ENCODE peak calls at places on chromosome 16, in six cellular contexts. N, T, E, V, G and M are unnamed samples.

GRCh38 chr16:24670623-24671454 is 58.6 kb upstream of the TNRC6A start:
- DNase-seq in N (peak; percentile 89), T (no peak), V (peak; percentile 55), E (peak; percentile 63), G (peak; percentile 84), M (no peak)

GRCh38 chr16:4987250-4987579 is 29.1 kb downstream of the SEC14L5 start:
- DNase-seq in T (no peak), G (no peak), N (no peak), E (no peak), V (no peak), M (no peak)

GRCh38 chr16:55678061-55678935 is 22.5 kb downstream of the SLC6A2 start:
- DNase-seq in E (no peak), T (no peak), V (no peak), N (no peak), G (no peak), M (no peak)

GRCh38 chr16:15572329-15573001 is 70.5 kb downstream of the MARF1 start:
- DNase-seq in N (peak; percentile 89), E (no peak), T (no peak), V (no peak), G (no peak), M (no peak)

GRCh38 chr16:73050115-73051099 is 2.5 kb upstream of the ZFHX3 start:
- DNase-seq in V (no peak), E (no peak), T (no peak), G (no peak), N (peak; percentile 64), M (no peak)

GRCh38 chr16:51815527-51815926 is 664.5 kb upstream of the SALL1 start:
- DNase-seq in G (no peak), E (no peak), N (peak; percentile 34), V (no peak), T (no peak), M (no peak)

GRCh38 chr16:77682586-77682985 is 39.7 kb upstream of the NUDT7 start:
- DNase-seq in T (no peak), E (no peak), N (no peak), G (no peak), V (no peak), M (no peak)

GRCh38 chr16:27204232-27204915 is 1.0 kb downstream of the KDM8 start:
- DNase-seq in G (no peak), V (no peak), T (no peak), E (no peak), N (no peak), M (no peak)

GRCh38 chr16:10988164-10988803 is 43.9 kb downstream of the CLEC16A start:
- DNase-seq in G (no peak), E (no peak), N (no peak), T (peak; percentile 12), V (no peak), M (no peak)

GRCh38 chr16:23670137-23670776 is 8.4 kb upstream of the PLK1 start:
- DNase-seq in N (peak; percentile 91), G (no peak), V (no peak), T (no peak), E (no peak), M (no peak)

GRCh38 chr16:66476328-66477027 is 49.4 kb downstream of the BEAN1 start:
- DNase-seq in N (no peak), V (no peak), G (no peak), E (no peak), T (peak; percentile 37), M (peak; percentile 59)

GRCh38 chr16:85476389-85476788 is 136.7 kb upstream of the GSE1 start:
- DNase-seq in E (no peak), T (no peak), N (no peak), G (no peak), V (no peak), M (no peak)

GRCh38 chr16:89201467-89202377 is 1.4 kb upstream of the SLC22A31 start:
- DNase-seq in G (peak; percentile 34), T (peak; percentile 80), V (peak; percentile 77), N (peak; percentile 66), E (peak; percentile 93), M (peak; percentile 79)

GRCh38 chr16:84517366-84517765 is 12.9 kb upstream of the MEAK7 start:
- DNase-seq in T (no peak), V (no peak), N (no peak), G (no peak), E (no peak), M (no peak)

GRCh38 chr16:57863434-57864160 is 61.3 kb upstream of the KIFC3 start:
- DNase-seq in N (peak; percentile 80), V (peak; percentile 41), T (no peak), G (peak; percentile 69), E (peak; percentile 71), M (peak; percentile 44)

GRCh38 chr16:72722552-72722951 is 325.4 kb downstream of the ZFHX3 start:
- DNase-seq in V (no peak), T (no peak), N (no peak), E (no peak), G (no peak), M (no peak)

GRCh38 chr16:20904507-20905079 is 4.0 kb downstream of the LYRM1 start:
- DNase-seq in V (no peak), G (no peak), T (no peak), E (no peak), N (peak; percentile 59), M (no peak)

GRCh38 chr16:88508868-88509748 is 56.0 kb downstream of the ZFPM1 start:
- DNase-seq in E (no peak), N (no peak), T (no peak), G (no peak), V (no peak), M (no peak)

DNA sequence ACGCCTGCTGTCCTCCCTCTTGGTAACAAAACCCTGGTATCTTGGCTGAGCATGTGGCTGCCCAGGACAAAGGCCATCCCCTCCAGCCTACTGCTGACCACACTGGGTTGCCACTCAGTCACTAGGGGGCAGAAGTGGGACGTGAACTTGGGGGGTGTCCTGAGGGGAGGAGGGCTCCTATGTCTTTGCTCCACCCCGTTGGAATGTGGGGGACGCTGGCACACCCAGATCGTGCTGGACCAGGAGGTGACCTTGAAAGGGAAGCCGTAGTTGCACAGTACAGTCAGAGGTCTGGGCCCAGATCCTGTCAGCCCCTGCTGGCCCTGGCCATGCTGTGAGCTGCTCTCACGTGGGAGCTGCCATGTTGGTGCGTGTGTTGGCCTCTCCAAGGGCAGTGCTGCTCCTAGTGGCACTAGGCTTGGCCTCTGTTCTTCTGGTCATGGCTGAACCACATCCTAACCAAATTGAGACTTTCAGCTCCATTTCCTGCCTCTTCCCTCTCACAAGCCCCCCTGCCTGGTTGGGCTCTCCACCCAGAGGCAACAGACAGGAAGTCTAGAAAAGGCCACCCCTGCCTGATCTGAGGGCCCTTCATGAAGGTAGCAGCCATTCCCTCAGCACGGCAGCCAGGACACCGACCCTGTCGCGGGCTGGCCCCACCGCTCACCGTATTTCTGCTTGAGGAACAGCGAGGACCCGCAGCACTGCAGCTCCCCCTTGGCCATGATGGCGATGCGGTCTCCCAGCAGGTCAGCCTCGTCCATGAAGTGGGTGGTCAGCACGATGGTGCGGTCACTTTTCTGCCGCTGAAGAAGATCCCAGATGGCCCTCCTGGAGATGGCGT is 29.0 kb upstream of the RNPS1 start:
- DNase-seq in E (peak; percentile 68), N (peak; percentile 14), T (no peak), G (no peak), V (no peak), M (no peak)
- TF ChIP-seq CTCF in E (peak; percentile 33), N (peak; percentile 32), T (no peak), G (peak; percentile 24), V (peak; percentile 49), M (peak; percentile 71)

GRCh38 chr16:74813109-74813641 is 38.6 kb upstream of the FA2H start:
- DNase-seq in G (peak; percentile 29), N (peak; percentile 65), V (peak; percentile 74), E (peak; percentile 91), T (peak; percentile 67), M (no peak)

GRCh38 chr16:74811911-74812310 is 37.3 kb upstream of the FA2H start:
- DNase-seq in G (no peak), N (no peak), V (no peak), E (no peak), T (no peak), M (no peak)

GRCh38 chr16:74817851-74818250 is 43.2 kb upstream of the FA2H start:
- DNase-seq in T (no peak), E (no peak), G (no peak), N (no peak), V (no peak), M (no peak)
- TF ChIP-seq CTCF in T (no peak), E (no peak), G (no peak), N (no peak), V (no peak), M (no peak)

GRCh38 chr16:86816930-86817625 is 238.7 kb downstream of the FOXL1 start:
- DNase-seq in T (no peak), E (no peak), G (no peak), V (no peak), N (no peak), M (no peak)

GRCh38 chr16:86821933-86822332 is 243.6 kb downstream of the FOXL1 start:
- DNase-seq in T (no peak), E (no peak), G (no peak), N (no peak), V (no peak), M (no peak)

GRCh38 chr16:86818701-86819522 is 240.6 kb downstream of the FOXL1 start:
- DNase-seq in E (no peak), V (no peak), G (no peak), N (no peak), T (no peak), M (no peak)

GRCh38 chr16:86823125-86823524 is 244.8 kb downstream of the FOXL1 start:
- DNase-seq in T (no peak), V (no peak), G (no peak), E (no peak), N (no peak), M (no peak)

DNA sequence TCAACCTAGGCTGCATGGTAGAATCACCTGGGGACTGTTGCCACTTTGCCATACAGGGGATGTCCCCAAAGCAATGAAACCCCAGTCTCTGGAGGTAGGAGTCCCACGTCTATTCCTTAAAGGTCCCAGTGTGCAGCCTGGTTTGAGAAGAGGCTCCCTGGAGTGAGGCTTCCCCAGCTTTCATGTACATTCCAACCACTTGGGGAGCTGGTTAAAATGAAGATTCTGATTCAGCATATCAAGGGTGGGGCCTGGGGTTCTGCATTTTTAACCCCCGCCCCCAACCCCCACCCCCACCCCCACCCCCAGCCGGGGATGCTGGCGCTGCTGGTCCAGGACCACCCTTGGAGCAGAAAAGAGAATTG is 241.2 kb downstream of the FOXL1 start:
- DNase-seq in T (no peak), V (no peak), E (no peak), N (peak; percentile 12), G (no peak), M (no peak)
- TF ChIP-seq CTCF in T (no peak), V (no peak), E (no peak), N (peak; percentile 21), G (no peak), M (peak; percentile 61)

GRCh38 chr16:53945996-53946395 is 242.0 kb downstream of the FTO start:
- DNase-seq in T (no peak), N (peak; percentile 71), E (no peak), V (no peak), G (no peak), M (no peak)
- TF ChIP-seq CTCF in T (peak; percentile 28), N (peak; percentile 91), E (peak; percentile 70), V (peak; percentile 80), G (peak; percentile 18), M (peak; percentile 77)